ENCODE peak calls at places on chromosomes 2 and 18, in ten cellular contexts. One of them, this sample, is unnamed.

GRCh38 chr2:33073018-33073417 is 126.3 kb downstream of the LTBP1 start:
- DNase-seq in GM20000: no peak
- DNase-seq in aorta: no peak
- DNase-seq in GM19239: no peak
- DNase-seq in activated CD8-positive, alpha-beta memory T cell treated with anti-CD3 and anti-CD28 coated beads, Interleukin-2, amount 10 ng/mL, durations not matched to agents 7 days and 5 days: no peak
- DNase-seq in dorsolateral prefrontal cortex: no peak
- DNase-seq in stimulated activated CD4-positive, alpha-beta T cell treated with anti-CD3 and anti-CD28 coated beads, Interleukin-15, amount 100 ng/mL, for 24 hours: no peak
- DNase-seq in right lobe of liver: no peak
- DNase-seq in activated CD4-positive, alpha-beta T cell treated with anti-CD3 and anti-CD28 coated beads for 1 hour: no peak
- DNase-seq in Calu3: peak
- DNase-seq in this sample: no peak

GRCh38 chr18:28176674-28176932 is 327 bp downstream of the CDH2 start:
- DNase-seq in GM20000: no peak
- DNase-seq in aorta: no peak
- DNase-seq in GM19239: no peak
- DNase-seq in activated CD8-positive, alpha-beta memory T cell treated with anti-CD3 and anti-CD28 coated beads, Interleukin-2, amount 10 ng/mL, durations not matched to agents 7 days and 5 days: no peak
- DNase-seq in dorsolateral prefrontal cortex: no peak
- DNase-seq in stimulated activated CD4-positive, alpha-beta T cell treated with anti-CD3 and anti-CD28 coated beads, Interleukin-15, amount 100 ng/mL, for 24 hours: peak
- DNase-seq in right lobe of liver: no peak
- DNase-seq in activated CD4-positive, alpha-beta T cell treated with anti-CD3 and anti-CD28 coated beads for 1 hour: no peak
- DNase-seq in Calu3: no peak
- DNase-seq in this sample: no peak

GRCh38 chr2:240456607-240457222 is 21.3 kb downstream of the GPC1 start:
- DNase-seq in GM20000: no peak
- DNase-seq in aorta: peak
- DNase-seq in GM19239: no peak
- DNase-seq in activated CD8-positive, alpha-beta memory T cell treated with anti-CD3 and anti-CD28 coated beads, Interleukin-2, amount 10 ng/mL, durations not matched to agents 7 days and 5 days: no peak
- DNase-seq in dorsolateral prefrontal cortex: no peak
- DNase-seq in stimulated activated CD4-positive, alpha-beta T cell treated with anti-CD3 and anti-CD28 coated beads, Interleukin-15, amount 100 ng/mL, for 24 hours: no peak
- DNase-seq in right lobe of liver: no peak
- DNase-seq in activated CD4-positive, alpha-beta T cell treated with anti-CD3 and anti-CD28 coated beads for 1 hour: no peak
- DNase-seq in Calu3: no peak
- DNase-seq in this sample: no peak

GRCh38 chr2:217857624-217858506 is 144.9 kb downstream of the TNS1 start:
- DNase-seq in GM20000: no peak
- DNase-seq in aorta: no peak
- DNase-seq in GM19239: no peak
- DNase-seq in activated CD8-positive, alpha-beta memory T cell treated with anti-CD3 and anti-CD28 coated beads, Interleukin-2, amount 10 ng/mL, durations not matched to agents 7 days and 5 days: no peak
- DNase-seq in dorsolateral prefrontal cortex: no peak
- DNase-seq in stimulated activated CD4-positive, alpha-beta T cell treated with anti-CD3 and anti-CD28 coated beads, Interleukin-15, amount 100 ng/mL, for 24 hours: no peak
- DNase-seq in right lobe of liver: no peak
- DNase-seq in activated CD4-positive, alpha-beta T cell treated with anti-CD3 and anti-CD28 coated beads for 1 hour: no peak
- DNase-seq in Calu3: no peak
- DNase-seq in this sample: no peak

GRCh38 chr2:11647834-11648600 is 22.0 kb downstream of the NTSR2 start:
- DNase-seq in GM20000: no peak
- DNase-seq in aorta: no peak
- DNase-seq in GM19239: no peak
- DNase-seq in activated CD8-positive, alpha-beta memory T cell treated with anti-CD3 and anti-CD28 coated beads, Interleukin-2, amount 10 ng/mL, durations not matched to agents 7 days and 5 days: no peak
- DNase-seq in dorsolateral prefrontal cortex: no peak
- DNase-seq in stimulated activated CD4-positive, alpha-beta T cell treated with anti-CD3 and anti-CD28 coated beads, Interleukin-15, amount 100 ng/mL, for 24 hours: no peak
- DNase-seq in right lobe of liver: no peak
- DNase-seq in activated CD4-positive, alpha-beta T cell treated with anti-CD3 and anti-CD28 coated beads for 1 hour: no peak
- DNase-seq in Calu3: no peak
- DNase-seq in this sample: no peak

GRCh38 chr2:206833291-206833690 is 67.9 kb downstream of the FASTKD2 start:
- DNase-seq in GM20000: no peak
- DNase-seq in aorta: no peak
- DNase-seq in GM19239: no peak
- DNase-seq in activated CD8-positive, alpha-beta memory T cell treated with anti-CD3 and anti-CD28 coated beads, Interleukin-2, amount 10 ng/mL, durations not matched to agents 7 days and 5 days: no peak
- DNase-seq in dorsolateral prefrontal cortex: no peak
- DNase-seq in stimulated activated CD4-positive, alpha-beta T cell treated with anti-CD3 and anti-CD28 coated beads, Interleukin-15, amount 100 ng/mL, for 24 hours: no peak
- DNase-seq in right lobe of liver: no peak
- DNase-seq in activated CD4-positive, alpha-beta T cell treated with anti-CD3 and anti-CD28 coated beads for 1 hour: no peak
- DNase-seq in Calu3: no peak
- DNase-seq in this sample: no peak

GRCh38 chr18:23838801-23839366 is 149.6 kb downstream of the LAMA3 start:
- DNase-seq in GM20000: no peak
- DNase-seq in aorta: no peak
- DNase-seq in GM19239: no peak
- DNase-seq in activated CD8-positive, alpha-beta memory T cell treated with anti-CD3 and anti-CD28 coated beads, Interleukin-2, amount 10 ng/mL, durations not matched to agents 7 days and 5 days: peak
- DNase-seq in dorsolateral prefrontal cortex: no peak
- DNase-seq in stimulated activated CD4-positive, alpha-beta T cell treated with anti-CD3 and anti-CD28 coated beads, Interleukin-15, amount 100 ng/mL, for 24 hours: no peak
- DNase-seq in right lobe of liver: no peak
- DNase-seq in activated CD4-positive, alpha-beta T cell treated with anti-CD3 and anti-CD28 coated beads for 1 hour: no peak
- DNase-seq in Calu3: no peak
- DNase-seq in this sample: no peak

GRCh38 chr18:23337599-23338444 is 115.3 kb upstream of the RIOK3 start:
- DNase-seq in GM20000: no peak
- DNase-seq in aorta: no peak
- DNase-seq in GM19239: no peak
- DNase-seq in activated CD8-positive, alpha-beta memory T cell treated with anti-CD3 and anti-CD28 coated beads, Interleukin-2, amount 10 ng/mL, durations not matched to agents 7 days and 5 days: no peak
- DNase-seq in dorsolateral prefrontal cortex: no peak
- DNase-seq in stimulated activated CD4-positive, alpha-beta T cell treated with anti-CD3 and anti-CD28 coated beads, Interleukin-15, amount 100 ng/mL, for 24 hours: no peak
- DNase-seq in right lobe of liver: no peak
- DNase-seq in activated CD4-positive, alpha-beta T cell treated with anti-CD3 and anti-CD28 coated beads for 1 hour: no peak
- DNase-seq in Calu3: no peak
- DNase-seq in this sample: no peak

GRCh38 chr2:233002829-233003657 is 10.0 kb downstream of the NGEF start:
- DNase-seq in GM20000: no peak
- DNase-seq in aorta: no peak
- DNase-seq in GM19239: no peak
- DNase-seq in activated CD8-positive, alpha-beta memory T cell treated with anti-CD3 and anti-CD28 coated beads, Interleukin-2, amount 10 ng/mL, durations not matched to agents 7 days and 5 days: peak
- DNase-seq in dorsolateral prefrontal cortex: no peak
- DNase-seq in stimulated activated CD4-positive, alpha-beta T cell treated with anti-CD3 and anti-CD28 coated beads, Interleukin-15, amount 100 ng/mL, for 24 hours: no peak
- DNase-seq in right lobe of liver: peak
- DNase-seq in activated CD4-positive, alpha-beta T cell treated with anti-CD3 and anti-CD28 coated beads for 1 hour: no peak
- DNase-seq in Calu3: no peak
- DNase-seq in this sample: no peak

GRCh38 chr2:237564526-237565131 is 1.7 kb upstream of the PRLH start:
- DNase-seq in GM20000: no peak
- DNase-seq in aorta: no peak
- DNase-seq in GM19239: no peak
- DNase-seq in activated CD8-positive, alpha-beta memory T cell treated with anti-CD3 and anti-CD28 coated beads, Interleukin-2, amount 10 ng/mL, durations not matched to agents 7 days and 5 days: no peak
- DNase-seq in dorsolateral prefrontal cortex: no peak
- DNase-seq in stimulated activated CD4-positive, alpha-beta T cell treated with anti-CD3 and anti-CD28 coated beads, Interleukin-15, amount 100 ng/mL, for 24 hours: no peak
- DNase-seq in right lobe of liver: peak
- DNase-seq in activated CD4-positive, alpha-beta T cell treated with anti-CD3 and anti-CD28 coated beads for 1 hour: no peak
- DNase-seq in Calu3: no peak
- DNase-seq in this sample: no peak

GRCh38 chr2:105557021-105557420 is 158.2 kb upstream of the FHL2 start:
- DNase-seq in GM20000: no peak
- DNase-seq in aorta: no peak
- DNase-seq in GM19239: no peak
- DNase-seq in activated CD8-positive, alpha-beta memory T cell treated with anti-CD3 and anti-CD28 coated beads, Interleukin-2, amount 10 ng/mL, durations not matched to agents 7 days and 5 days: no peak
- DNase-seq in dorsolateral prefrontal cortex: peak
- DNase-seq in stimulated activated CD4-positive, alpha-beta T cell treated with anti-CD3 and anti-CD28 coated beads, Interleukin-15, amount 100 ng/mL, for 24 hours: no peak
- DNase-seq in right lobe of liver: no peak
- DNase-seq in activated CD4-positive, alpha-beta T cell treated with anti-CD3 and anti-CD28 coated beads for 1 hour: no peak
- DNase-seq in Calu3: no peak
- DNase-seq in this sample: no peak

GRCh38 chr18:56407631-56408030 is 230.8 kb downstream of the TXNL1 start:
- DNase-seq in GM20000: no peak
- DNase-seq in aorta: no peak
- DNase-seq in GM19239: no peak
- DNase-seq in activated CD8-positive, alpha-beta memory T cell treated with anti-CD3 and anti-CD28 coated beads, Interleukin-2, amount 10 ng/mL, durations not matched to agents 7 days and 5 days: no peak
- DNase-seq in dorsolateral prefrontal cortex: no peak
- DNase-seq in stimulated activated CD4-positive, alpha-beta T cell treated with anti-CD3 and anti-CD28 coated beads, Interleukin-15, amount 100 ng/mL, for 24 hours: no peak
- DNase-seq in right lobe of liver: no peak
- DNase-seq in activated CD4-positive, alpha-beta T cell treated with anti-CD3 and anti-CD28 coated beads for 1 hour: no peak
- DNase-seq in Calu3: no peak
- DNase-seq in this sample: no peak

GRCh38 chr2:50529600-50530218 is 502.2 kb downstream of the NRXN1 start:
- DNase-seq in GM20000: peak
- DNase-seq in aorta: no peak
- DNase-seq in GM19239: peak
- DNase-seq in activated CD8-positive, alpha-beta memory T cell treated with anti-CD3 and anti-CD28 coated beads, Interleukin-2, amount 10 ng/mL, durations not matched to agents 7 days and 5 days: no peak
- DNase-seq in dorsolateral prefrontal cortex: no peak
- DNase-seq in stimulated activated CD4-positive, alpha-beta T cell treated with anti-CD3 and anti-CD28 coated beads, Interleukin-15, amount 100 ng/mL, for 24 hours: no peak
- DNase-seq in right lobe of liver: no peak
- DNase-seq in activated CD4-positive, alpha-beta T cell treated with anti-CD3 and anti-CD28 coated beads for 1 hour: no peak
- DNase-seq in Calu3: no peak
- DNase-seq in this sample: peak

GRCh38 chr18:8480506-8481328 is 128.5 kb upstream of the RAB12 start:
- DNase-seq in GM20000: no peak
- DNase-seq in aorta: no peak
- DNase-seq in GM19239: no peak
- DNase-seq in activated CD8-positive, alpha-beta memory T cell treated with anti-CD3 and anti-CD28 coated beads, Interleukin-2, amount 10 ng/mL, durations not matched to agents 7 days and 5 days: no peak
- DNase-seq in dorsolateral prefrontal cortex: peak
- DNase-seq in stimulated activated CD4-positive, alpha-beta T cell treated with anti-CD3 and anti-CD28 coated beads, Interleukin-15, amount 100 ng/mL, for 24 hours: no peak
- DNase-seq in right lobe of liver: peak
- DNase-seq in activated CD4-positive, alpha-beta T cell treated with anti-CD3 and anti-CD28 coated beads for 1 hour: no peak
- DNase-seq in Calu3: peak
- DNase-seq in this sample: no peak

GRCh38 chr2:33366473-33366872 is 110.0 kb upstream of the RASGRP3 start:
- DNase-seq in GM20000: no peak
- DNase-seq in aorta: peak
- DNase-seq in GM19239: no peak
- DNase-seq in activated CD8-positive, alpha-beta memory T cell treated with anti-CD3 and anti-CD28 coated beads, Interleukin-2, amount 10 ng/mL, durations not matched to agents 7 days and 5 days: no peak
- DNase-seq in dorsolateral prefrontal cortex: peak
- DNase-seq in stimulated activated CD4-positive, alpha-beta T cell treated with anti-CD3 and anti-CD28 coated beads, Interleukin-15, amount 100 ng/mL, for 24 hours: no peak
- DNase-seq in right lobe of liver: no peak
- DNase-seq in activated CD4-positive, alpha-beta T cell treated with anti-CD3 and anti-CD28 coated beads for 1 hour: no peak
- DNase-seq in Calu3: no peak
- DNase-seq in this sample: no peak

GRCh38 chr2:227473019-227473461 is 1.1 kb downstream of the AGFG1 start:
- DNase-seq in GM20000: no peak
- DNase-seq in aorta: no peak
- DNase-seq in GM19239: no peak
- DNase-seq in activated CD8-positive, alpha-beta memory T cell treated with anti-CD3 and anti-CD28 coated beads, Interleukin-2, amount 10 ng/mL, durations not matched to agents 7 days and 5 days: no peak
- DNase-seq in dorsolateral prefrontal cortex: no peak
- DNase-seq in stimulated activated CD4-positive, alpha-beta T cell treated with anti-CD3 and anti-CD28 coated beads, Interleukin-15, amount 100 ng/mL, for 24 hours: no peak
- DNase-seq in right lobe of liver: no peak
- DNase-seq in activated CD4-positive, alpha-beta T cell treated with anti-CD3 and anti-CD28 coated beads for 1 hour: no peak
- DNase-seq in Calu3: no peak
- DNase-seq in this sample: no peak

GRCh38 chr2:40348665-40349064 is 103.2 kb downstream of the SLC8A1 start:
- DNase-seq in GM20000: no peak
- DNase-seq in aorta: no peak
- DNase-seq in GM19239: no peak
- DNase-seq in activated CD8-positive, alpha-beta memory T cell treated with anti-CD3 and anti-CD28 coated beads, Interleukin-2, amount 10 ng/mL, durations not matched to agents 7 days and 5 days: no peak
- DNase-seq in dorsolateral prefrontal cortex: no peak
- DNase-seq in stimulated activated CD4-positive, alpha-beta T cell treated with anti-CD3 and anti-CD28 coated beads, Interleukin-15, amount 100 ng/mL, for 24 hours: no peak
- DNase-seq in right lobe of liver: no peak
- DNase-seq in activated CD4-positive, alpha-beta T cell treated with anti-CD3 and anti-CD28 coated beads for 1 hour: no peak
- DNase-seq in Calu3: no peak
- DNase-seq in this sample: no peak

GRCh38 chr2:235825946-235826345 is 332.1 kb downstream of the AGAP1 start:
- DNase-seq in GM20000: no peak
- DNase-seq in aorta: no peak
- DNase-seq in GM19239: no peak
- DNase-seq in activated CD8-positive, alpha-beta memory T cell treated with anti-CD3 and anti-CD28 coated beads, Interleukin-2, amount 10 ng/mL, durations not matched to agents 7 days and 5 days: no peak
- DNase-seq in dorsolateral prefrontal cortex: no peak
- DNase-seq in stimulated activated CD4-positive, alpha-beta T cell treated with anti-CD3 and anti-CD28 coated beads, Interleukin-15, amount 100 ng/mL, for 24 hours: no peak
- DNase-seq in right lobe of liver: no peak
- DNase-seq in activated CD4-positive, alpha-beta T cell treated with anti-CD3 and anti-CD28 coated beads for 1 hour: no peak
- DNase-seq in Calu3: no peak
- DNase-seq in this sample: no peak

GRCh38 chr2:221573430-221574230 is 1.5 kb upstream of the EPHA4 start:
- DNase-seq in GM20000: peak
- DNase-seq in aorta: peak
- DNase-seq in GM19239: peak
- DNase-seq in activated CD8-positive, alpha-beta memory T cell treated with anti-CD3 and anti-CD28 coated beads, Interleukin-2, amount 10 ng/mL, durations not matched to agents 7 days and 5 days: peak
- DNase-seq in dorsolateral prefrontal cortex: peak
- DNase-seq in stimulated activated CD4-positive, alpha-beta T cell treated with anti-CD3 and anti-CD28 coated beads, Interleukin-15, amount 100 ng/mL, for 24 hours: peak
- DNase-seq in right lobe of liver: peak
- DNase-seq in activated CD4-positive, alpha-beta T cell treated with anti-CD3 and anti-CD28 coated beads for 1 hour: peak
- DNase-seq in Calu3: peak
- DNase-seq in this sample: peak

GRCh38 chr2:105478670-105479069 is 79.8 kb upstream of the FHL2 start:
- DNase-seq in GM20000: no peak
- DNase-seq in aorta: no peak
- DNase-seq in GM19239: no peak
- DNase-seq in activated CD8-positive, alpha-beta memory T cell treated with anti-CD3 and anti-CD28 coated beads, Interleukin-2, amount 10 ng/mL, durations not matched to agents 7 days and 5 days: no peak
- DNase-seq in dorsolateral prefrontal cortex: no peak
- DNase-seq in stimulated activated CD4-positive, alpha-beta T cell treated with anti-CD3 and anti-CD28 coated beads, Interleukin-15, amount 100 ng/mL, for 24 hours: no peak
- DNase-seq in right lobe of liver: no peak
- DNase-seq in activated CD4-positive, alpha-beta T cell treated with anti-CD3 and anti-CD28 coated beads for 1 hour: no peak
- DNase-seq in Calu3: no peak
- DNase-seq in this sample: no peak

GRCh38 chr18:41073372-41073954 is 881.6 kb upstream of the PIK3C3 start:
- DNase-seq in GM20000: no peak
- DNase-seq in aorta: no peak
- DNase-seq in GM19239: no peak
- DNase-seq in activated CD8-positive, alpha-beta memory T cell treated with anti-CD3 and anti-CD28 coated beads, Interleukin-2, amount 10 ng/mL, durations not matched to agents 7 days and 5 days: no peak
- DNase-seq in dorsolateral prefrontal cortex: no peak
- DNase-seq in stimulated activated CD4-positive, alpha-beta T cell treated with anti-CD3 and anti-CD28 coated beads, Interleukin-15, amount 100 ng/mL, for 24 hours: no peak
- DNase-seq in right lobe of liver: no peak
- DNase-seq in activated CD4-positive, alpha-beta T cell treated with anti-CD3 and anti-CD28 coated beads for 1 hour: no peak
- DNase-seq in Calu3: no peak
- DNase-seq in this sample: no peak

GRCh38 chr2:41886757-41887156 is 161.1 kb upstream of the PKDCC start:
- DNase-seq in GM20000: no peak
- DNase-seq in aorta: no peak
- DNase-seq in GM19239: no peak
- DNase-seq in activated CD8-positive, alpha-beta memory T cell treated with anti-CD3 and anti-CD28 coated beads, Interleukin-2, amount 10 ng/mL, durations not matched to agents 7 days and 5 days: no peak
- DNase-seq in dorsolateral prefrontal cortex: no peak
- DNase-seq in stimulated activated CD4-positive, alpha-beta T cell treated with anti-CD3 and anti-CD28 coated beads, Interleukin-15, amount 100 ng/mL, for 24 hours: no peak
- DNase-seq in right lobe of liver: no peak
- DNase-seq in activated CD4-positive, alpha-beta T cell treated with anti-CD3 and anti-CD28 coated beads for 1 hour: no peak
- DNase-seq in Calu3: no peak
- DNase-seq in this sample: no peak

GRCh38 chr2:79585701-79586428 is 73.0 kb downstream of the CTNNA2 start:
- DNase-seq in GM20000: no peak
- DNase-seq in aorta: no peak
- DNase-seq in GM19239: no peak
- DNase-seq in activated CD8-positive, alpha-beta memory T cell treated with anti-CD3 and anti-CD28 coated beads, Interleukin-2, amount 10 ng/mL, durations not matched to agents 7 days and 5 days: no peak
- DNase-seq in dorsolateral prefrontal cortex: peak
- DNase-seq in stimulated activated CD4-positive, alpha-beta T cell treated with anti-CD3 and anti-CD28 coated beads, Interleukin-15, amount 100 ng/mL, for 24 hours: no peak
- DNase-seq in right lobe of liver: no peak
- DNase-seq in activated CD4-positive, alpha-beta T cell treated with anti-CD3 and anti-CD28 coated beads for 1 hour: no peak
- DNase-seq in Calu3: no peak
- DNase-seq in this sample: no peak

GRCh38 chr2:187500585-187501359 is 52.7 kb upstream of the CALCRL start:
- DNase-seq in GM20000: no peak
- DNase-seq in aorta: no peak
- DNase-seq in GM19239: no peak
- DNase-seq in activated CD8-positive, alpha-beta memory T cell treated with anti-CD3 and anti-CD28 coated beads, Interleukin-2, amount 10 ng/mL, durations not matched to agents 7 days and 5 days: no peak
- DNase-seq in dorsolateral prefrontal cortex: no peak
- DNase-seq in stimulated activated CD4-positive, alpha-beta T cell treated with anti-CD3 and anti-CD28 coated beads, Interleukin-15, amount 100 ng/mL, for 24 hours: no peak
- DNase-seq in right lobe of liver: no peak
- DNase-seq in activated CD4-positive, alpha-beta T cell treated with anti-CD3 and anti-CD28 coated beads for 1 hour: no peak
- DNase-seq in Calu3: peak
- DNase-seq in this sample: no peak

GRCh38 chr2:120909102-120909501 is 173.4 kb downstream of the GLI2 start:
- DNase-seq in GM20000: no peak
- DNase-seq in aorta: peak
- DNase-seq in GM19239: no peak
- DNase-seq in activated CD8-positive, alpha-beta memory T cell treated with anti-CD3 and anti-CD28 coated beads, Interleukin-2, amount 10 ng/mL, durations not matched to agents 7 days and 5 days: no peak
- DNase-seq in dorsolateral prefrontal cortex: no peak
- DNase-seq in stimulated activated CD4-positive, alpha-beta T cell treated with anti-CD3 and anti-CD28 coated beads, Interleukin-15, amount 100 ng/mL, for 24 hours: no peak
- DNase-seq in right lobe of liver: no peak
- DNase-seq in activated CD4-positive, alpha-beta T cell treated with anti-CD3 and anti-CD28 coated beads for 1 hour: no peak
- DNase-seq in Calu3: no peak
- DNase-seq in this sample: no peak

GRCh38 chr2:172722481-172722880 is 13.2 kb upstream of the RAPGEF4 start:
- DNase-seq in GM20000: no peak
- DNase-seq in aorta: no peak
- DNase-seq in GM19239: no peak
- DNase-seq in activated CD8-positive, alpha-beta memory T cell treated with anti-CD3 and anti-CD28 coated beads, Interleukin-2, amount 10 ng/mL, durations not matched to agents 7 days and 5 days: no peak
- DNase-seq in dorsolateral prefrontal cortex: no peak
- DNase-seq in stimulated activated CD4-positive, alpha-beta T cell treated with anti-CD3 and anti-CD28 coated beads, Interleukin-15, amount 100 ng/mL, for 24 hours: no peak
- DNase-seq in right lobe of liver: no peak
- DNase-seq in activated CD4-positive, alpha-beta T cell treated with anti-CD3 and anti-CD28 coated beads for 1 hour: no peak
- DNase-seq in Calu3: no peak
- DNase-seq in this sample: no peak

GRCh38 chr2:209946539-209946938 is 55.9 kb upstream of the RPE start:
- DNase-seq in GM20000: no peak
- DNase-seq in aorta: no peak
- DNase-seq in GM19239: no peak
- DNase-seq in activated CD8-positive, alpha-beta memory T cell treated with anti-CD3 and anti-CD28 coated beads, Interleukin-2, amount 10 ng/mL, durations not matched to agents 7 days and 5 days: no peak
- DNase-seq in dorsolateral prefrontal cortex: no peak
- DNase-seq in stimulated activated CD4-positive, alpha-beta T cell treated with anti-CD3 and anti-CD28 coated beads, Interleukin-15, amount 100 ng/mL, for 24 hours: no peak
- DNase-seq in right lobe of liver: no peak
- DNase-seq in activated CD4-positive, alpha-beta T cell treated with anti-CD3 and anti-CD28 coated beads for 1 hour: no peak
- DNase-seq in Calu3: no peak
- DNase-seq in this sample: no peak

GRCh38 chr2:48178611-48179010 is 272.3 kb upstream of the FBXO11 start:
- DNase-seq in GM20000: no peak
- DNase-seq in aorta: no peak
- DNase-seq in GM19239: no peak
- DNase-seq in activated CD8-positive, alpha-beta memory T cell treated with anti-CD3 and anti-CD28 coated beads, Interleukin-2, amount 10 ng/mL, durations not matched to agents 7 days and 5 days: no peak
- DNase-seq in dorsolateral prefrontal cortex: no peak
- DNase-seq in stimulated activated CD4-positive, alpha-beta T cell treated with anti-CD3 and anti-CD28 coated beads, Interleukin-15, amount 100 ng/mL, for 24 hours: no peak
- DNase-seq in right lobe of liver: no peak
- DNase-seq in activated CD4-positive, alpha-beta T cell treated with anti-CD3 and anti-CD28 coated beads for 1 hour: no peak
- DNase-seq in Calu3: no peak
- DNase-seq in this sample: no peak

This sample was measured in GM18507.